ENCODE peak calls at places on chromosomes 13 and 19, in nine cellular contexts. One of them, this sample, is unnamed.

GRCh38 chr19:33438016-33438671 is 64.6 kb downstream of the CEBPG start:
- DNase-seq in fibroblast of lung: no peak
- DNase-seq in left ventricle myocardium inferior: peak
- DNase-seq in A549: no peak
- DNase-seq in heart right ventricle: peak
- DNase-seq in left lung: peak
- DNase-seq in IMR-90: peak
- DNase-seq in breast epithelium: no peak
- DNase-seq in thoracic aorta: no peak
- DNase-seq in this sample: no peak

GRCh38 chr19:13060964-13061927 is 41.4 kb downstream of the LYL1 start:
- DNase-seq in fibroblast of lung: peak
- DNase-seq in left ventricle myocardium inferior: peak
- DNase-seq in A549: peak
- DNase-seq in heart right ventricle: peak
- DNase-seq in left lung: peak
- DNase-seq in IMR-90: peak
- DNase-seq in breast epithelium: peak
- DNase-seq in thoracic aorta: no peak
- DNase-seq in this sample: peak

GRCh38 chr13:92952161-92952560 is 274.4 kb upstream of the GPC6 start:
- DNase-seq in fibroblast of lung: no peak
- DNase-seq in left ventricle myocardium inferior: no peak
- DNase-seq in A549: no peak
- DNase-seq in heart right ventricle: no peak
- DNase-seq in left lung: no peak
- DNase-seq in IMR-90: peak
- DNase-seq in breast epithelium: no peak
- DNase-seq in thoracic aorta: no peak
- DNase-seq in this sample: no peak

GRCh38 chr19:30255783-30256509 is 116.2 kb upstream of the ZNF536 start:
- DNase-seq in fibroblast of lung: no peak
- DNase-seq in left ventricle myocardium inferior: no peak
- DNase-seq in A549: no peak
- DNase-seq in heart right ventricle: no peak
- DNase-seq in left lung: no peak
- DNase-seq in IMR-90: no peak
- DNase-seq in breast epithelium: no peak
- DNase-seq in thoracic aorta: no peak
- DNase-seq in this sample: no peak

GRCh38 chr19:35279985-35280821 is 2.1 kb upstream of the HAMP start:
- DNase-seq in fibroblast of lung: no peak
- DNase-seq in left ventricle myocardium inferior: no peak
- DNase-seq in A549: no peak
- DNase-seq in heart right ventricle: no peak
- DNase-seq in left lung: no peak
- DNase-seq in IMR-90: no peak
- DNase-seq in breast epithelium: no peak
- DNase-seq in thoracic aorta: no peak
- DNase-seq in this sample: no peak

GRCh38 chr19:51082641-51083040 is at the start of gene KLK14:
- DNase-seq in fibroblast of lung: no peak
- DNase-seq in left ventricle myocardium inferior: no peak
- DNase-seq in A549: no peak
- DNase-seq in heart right ventricle: no peak
- DNase-seq in left lung: no peak
- DNase-seq in IMR-90: no peak
- DNase-seq in breast epithelium: no peak
- DNase-seq in thoracic aorta: no peak
- DNase-seq in this sample: no peak

GRCh38 chr13:96967248-96967745 is 27.0 kb downstream of the OXGR1 start:
- DNase-seq in fibroblast of lung: no peak
- DNase-seq in left ventricle myocardium inferior: no peak
- DNase-seq in A549: peak
- DNase-seq in heart right ventricle: no peak
- DNase-seq in left lung: no peak
- DNase-seq in IMR-90: no peak
- DNase-seq in breast epithelium: no peak
- DNase-seq in thoracic aorta: no peak
- DNase-seq in this sample: no peak

GRCh38 chr19:18946918-18947317 is 5.9 kb upstream of the HOMER3 start:
- DNase-seq in fibroblast of lung: no peak
- DNase-seq in left ventricle myocardium inferior: no peak
- DNase-seq in A549: no peak
- DNase-seq in heart right ventricle: no peak
- DNase-seq in left lung: no peak
- DNase-seq in IMR-90: no peak
- DNase-seq in breast epithelium: no peak
- DNase-seq in thoracic aorta: no peak
- DNase-seq in this sample: no peak

GRCh38 chr13:108911807-108912206 is 282.4 kb downstream of the MYO16 start:
- DNase-seq in fibroblast of lung: no peak
- DNase-seq in left ventricle myocardium inferior: no peak
- DNase-seq in A549: no peak
- DNase-seq in heart right ventricle: no peak
- DNase-seq in left lung: no peak
- DNase-seq in IMR-90: no peak
- DNase-seq in breast epithelium: no peak
- DNase-seq in thoracic aorta: no peak
- DNase-seq in this sample: no peak

GRCh38 chr13:86856996-86857395 is 814.2 kb upstream of the SLITRK5 start:
- DNase-seq in fibroblast of lung: peak
- DNase-seq in left ventricle myocardium inferior: no peak
- DNase-seq in A549: no peak
- DNase-seq in heart right ventricle: no peak
- DNase-seq in left lung: no peak
- DNase-seq in IMR-90: peak
- DNase-seq in breast epithelium: no peak
- DNase-seq in thoracic aorta: no peak
- DNase-seq in this sample: no peak

GRCh38 chr19:9151367-9151766 is 11.2 kb downstream of the ZNF317 start:
- DNase-seq in fibroblast of lung: no peak
- DNase-seq in left ventricle myocardium inferior: no peak
- DNase-seq in A549: no peak
- DNase-seq in heart right ventricle: no peak
- DNase-seq in left lung: no peak
- DNase-seq in IMR-90: no peak
- DNase-seq in breast epithelium: no peak
- DNase-seq in thoracic aorta: no peak
- DNase-seq in this sample: no peak

GRCh38 chr19:54203151-54203611 is 2.5 kb downstream of the RPS9 start:
- DNase-seq in fibroblast of lung: peak
- DNase-seq in left ventricle myocardium inferior: no peak
- DNase-seq in A549: peak
- DNase-seq in heart right ventricle: no peak
- DNase-seq in left lung: no peak
- DNase-seq in IMR-90: peak
- DNase-seq in breast epithelium: no peak
- DNase-seq in thoracic aorta: no peak
- DNase-seq in this sample: no peak

DNA sequence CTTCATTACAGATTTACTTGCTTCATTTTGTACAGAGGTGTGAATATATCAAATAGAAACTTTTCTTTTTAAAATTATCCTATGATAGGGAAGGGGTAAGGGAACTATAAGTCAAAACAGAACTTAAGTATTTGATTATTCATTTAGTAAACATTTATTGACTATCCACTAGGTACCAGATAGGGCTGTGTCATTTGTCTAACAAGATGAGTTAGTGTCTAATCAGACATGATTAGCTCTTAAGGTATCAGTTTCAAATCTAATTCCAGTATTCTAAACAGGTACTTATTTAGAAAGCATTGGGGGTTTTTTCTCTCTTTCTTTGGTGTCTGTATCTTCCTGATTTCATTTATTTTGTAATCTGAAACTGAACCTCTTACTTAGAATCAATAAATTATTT is 32.2 kb downstream of the CDADC1 start:
- DNase-seq in fibroblast of lung: no peak
- DNase-seq in left ventricle myocardium inferior: no peak
- DNase-seq in A549: no peak
- DNase-seq in heart right ventricle: no peak
- DNase-seq in left lung: no peak
- DNase-seq in IMR-90: no peak
- DNase-seq in breast epithelium: no peak
- DNase-seq in thoracic aorta: no peak
- DNase-seq in this sample: no peak
- TF ChIP-seq CTCF in fibroblast of lung: no peak
- TF ChIP-seq CTCF in left ventricle myocardium inferior: no peak
- TF ChIP-seq CTCF in A549: no peak
- TF ChIP-seq CTCF in heart right ventricle: no peak
- TF ChIP-seq CTCF in left lung: no peak
- TF ChIP-seq CTCF in IMR-90: no peak
- TF ChIP-seq CTCF in breast epithelium: no peak
- TF ChIP-seq CTCF in thoracic aorta: no peak
- TF ChIP-seq CTCF in this sample: no peak

GRCh38 chr19:48999481-49000325 is 6.0 kb downstream of the RUVBL2 start:
- DNase-seq in fibroblast of lung: peak
- DNase-seq in left ventricle myocardium inferior: peak
- DNase-seq in A549: peak
- DNase-seq in heart right ventricle: no peak
- DNase-seq in left lung: peak
- DNase-seq in IMR-90: peak
- DNase-seq in breast epithelium: no peak
- DNase-seq in thoracic aorta: no peak
- DNase-seq in this sample: peak
- TF ChIP-seq CTCF in fibroblast of lung: peak
- TF ChIP-seq CTCF in left ventricle myocardium inferior: peak
- TF ChIP-seq CTCF in A549: peak
- TF ChIP-seq CTCF in heart right ventricle: peak
- TF ChIP-seq CTCF in left lung: peak
- TF ChIP-seq CTCF in IMR-90: peak
- TF ChIP-seq CTCF in breast epithelium: peak
- TF ChIP-seq CTCF in thoracic aorta: peak
- TF ChIP-seq CTCF in this sample: peak

DNA sequence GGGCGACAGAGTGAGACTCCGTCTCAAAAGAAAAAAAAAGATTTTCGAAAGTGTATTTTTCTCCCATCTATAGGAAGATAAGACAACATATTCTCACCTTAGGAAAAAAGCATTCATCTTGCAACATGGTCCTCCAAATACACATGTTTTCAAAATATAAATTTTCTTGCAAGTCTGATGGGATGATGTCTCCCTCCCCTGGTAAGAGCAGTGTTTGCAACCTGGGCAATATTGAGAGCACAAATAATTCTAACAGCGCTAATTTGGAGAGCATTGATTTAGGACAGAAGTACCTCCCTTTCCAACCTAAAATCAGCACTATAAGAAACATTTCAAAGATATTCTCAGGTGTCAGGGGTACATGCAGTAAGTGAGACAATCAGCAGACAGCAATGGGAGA is 61.0 kb upstream of the SHISA2 start:
- DNase-seq in fibroblast of lung: peak
- DNase-seq in left ventricle myocardium inferior: no peak
- DNase-seq in A549: peak
- DNase-seq in heart right ventricle: no peak
- DNase-seq in left lung: no peak
- DNase-seq in IMR-90: peak
- DNase-seq in breast epithelium: no peak
- DNase-seq in thoracic aorta: no peak
- DNase-seq in this sample: no peak
- TF ChIP-seq CTCF in fibroblast of lung: no peak
- TF ChIP-seq CTCF in left ventricle myocardium inferior: no peak
- TF ChIP-seq CTCF in A549: no peak
- TF ChIP-seq CTCF in heart right ventricle: no peak
- TF ChIP-seq CTCF in left lung: no peak
- TF ChIP-seq CTCF in IMR-90: peak
- TF ChIP-seq CTCF in breast epithelium: no peak
- TF ChIP-seq CTCF in thoracic aorta: no peak
- TF ChIP-seq CTCF in this sample: peak

DNA sequence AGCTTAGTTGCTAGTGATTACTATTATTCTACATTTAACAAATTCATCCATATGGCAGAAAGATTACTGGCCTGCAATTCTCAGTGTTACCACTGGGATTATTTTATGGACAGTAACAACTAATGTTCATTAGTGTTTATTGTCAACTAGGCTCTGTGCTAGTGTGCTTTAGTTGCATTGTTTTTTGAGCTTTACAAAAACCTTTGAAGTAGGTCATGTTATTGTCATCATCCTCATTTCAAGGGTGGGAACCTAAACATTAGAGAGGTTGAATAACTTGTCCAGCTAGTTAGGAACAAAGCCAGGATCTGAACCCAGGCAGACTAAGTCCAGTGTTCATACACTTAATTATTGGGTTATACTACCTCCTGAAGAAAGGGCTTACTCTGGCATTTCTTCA is 27.8 kb upstream of the TDRD3 start:
- DNase-seq in fibroblast of lung: no peak
- DNase-seq in left ventricle myocardium inferior: no peak
- DNase-seq in A549: no peak
- DNase-seq in heart right ventricle: no peak
- DNase-seq in left lung: no peak
- DNase-seq in IMR-90: peak
- DNase-seq in breast epithelium: no peak
- DNase-seq in thoracic aorta: no peak
- DNase-seq in this sample: no peak
- TF ChIP-seq CTCF in fibroblast of lung: no peak
- TF ChIP-seq CTCF in left ventricle myocardium inferior: peak
- TF ChIP-seq CTCF in A549: no peak
- TF ChIP-seq CTCF in heart right ventricle: no peak
- TF ChIP-seq CTCF in left lung: peak
- TF ChIP-seq CTCF in IMR-90: peak
- TF ChIP-seq CTCF in breast epithelium: peak
- TF ChIP-seq CTCF in thoracic aorta: no peak
- TF ChIP-seq CTCF in this sample: peak